ENCODE peak calls at places on chromosomes 13 and 19, in five cellular contexts. O is AG08395, F is NCI-H446 treated with DMSO at 0.1 percent for 48 hours, I is GM23338, B is AG04449. R is an unnamed sample.

GRCh38 chr13:90918551-90918950 is 428.9 kb upstream of the MIR17HG start:
- DNase-seq in F (no peak), O (no peak), B (no peak), I (no peak), R (no peak)

GRCh38 chr13:62964522-62964921 is 1548.9 kb upstream of the PCDH20 start:
- DNase-seq in O (no peak), F (no peak), I (no peak), B (no peak), R (peak)

GRCh38 chr13:41639237-41639904 is 182.0 kb downstream of the RGCC start:
- DNase-seq in O (no peak), B (no peak), F (no peak), I (no peak), R (no peak)

GRCh38 chr19:12720851-12721655 is 2.7 kb downstream of the TNPO2 start:
- DNase-seq in O (no peak), B (no peak), I (peak), F (no peak), R (no peak)

GRCh38 chr19:9205506-9206113 is 13.8 kb downstream of the OR7D4 start:
- DNase-seq in F (no peak), I (peak), B (no peak), O (peak), R (peak)

GRCh38 chr13:60158321-60158801 is 5.4 kb downstream of the DIAPH3 start:
- DNase-seq in F (no peak), B (no peak), O (no peak), I (peak), R (no peak)

GRCh38 chr19:23118400-23118799 is 1.6 kb downstream of the ZNF730 start:
- DNase-seq in O (no peak), F (no peak), I (peak), B (no peak), R (peak)

GRCh38 chr19:7415163-7415856 is 66.6 kb downstream of the ARHGEF18 start:
- DNase-seq in I (peak), B (no peak), O (no peak), F (no peak), R (peak)

GRCh38 chr13:99351772-99352171 is 44.6 kb upstream of the GPR183 start:
- DNase-seq in F (no peak), B (no peak), I (no peak), O (no peak), R (no peak)

GRCh38 chr13:32453981-32454380 is 26.1 kb upstream of the N4BP2L1 start:
- DNase-seq in O (no peak), I (no peak), F (no peak), B (no peak), R (no peak)

R was measured in SJCRH30.